ENCODE peak calls at places on chromosomes 11 and 22, in ten cellular contexts. I, O, E, M, D, W, Q, K, C and Z are unnamed samples.

GRCh38 chr22:17918840-17919239 is 105.5 kb downstream of the MICAL3 start:
- DNase-seq in I (no peak), O (no peak), E (no peak), M (no peak), D (peak; percentile 23), W (no peak), Q (no peak), K (no peak), C (no peak), Z (no peak)

GRCh38 chr11:15843309-15843857 is 513.0 kb downstream of the SOX6 start:
- DNase-seq in I (no peak), O (no peak), E (no peak), M (no peak), D (no peak), W (peak; percentile 42), Q (no peak), K (no peak), C (no peak), Z (no peak)

GRCh38 chr22:31106001-31106571 is 1.3 kb downstream of the SELENOM start:
- DNase-seq in I (no peak), O (no peak), E (no peak), M (no peak), D (no peak), W (no peak), Q (no peak), K (peak; percentile 49), C (no peak), Z (no peak)

GRCh38 chr11:78414321-78415051 is 3.1 kb downstream of the GAB2 start:
- DNase-seq in I (no peak), O (peak; percentile 23), E (no peak), M (no peak), D (no peak), W (peak; percentile 16), Q (no peak), K (peak; percentile 48), C (no peak), Z (no peak)

GRCh38 chr11:118845369-118845768 is 38.3 kb upstream of the CXCR5 start:
- DNase-seq in I (no peak), O (no peak), E (no peak), M (no peak), D (no peak), W (no peak), Q (no peak), K (peak; percentile 78), C (no peak), Z (no peak)

GRCh38 chr11:95451682-95452081 is 220.7 kb upstream of the SESN3 start:
- DNase-seq in I (no peak), O (no peak), E (no peak), M (no peak), D (peak; percentile 14), W (no peak), Q (no peak), K (peak; percentile 88), C (no peak), Z (no peak)

GRCh38 chr11:110128161-110128560 is 35.0 kb downstream of the ZC3H12C start:
- DNase-seq in I (no peak), O (no peak), E (no peak), M (no peak), D (peak; percentile 32), W (no peak), Q (no peak), K (peak; percentile 87), C (no peak), Z (no peak)

GRCh38 chr11:132347156-132348090 is 977.0 kb downstream of the NTM start:
- DNase-seq in I (no peak), O (no peak), E (no peak), M (no peak), D (no peak), W (no peak), Q (no peak), K (no peak), C (no peak), Z (no peak)

GRCh38 chr11:55949330-55949729 is 13.1 kb upstream of the OR5I1 start:
- DNase-seq in I (no peak), O (no peak), E (no peak), M (no peak), D (no peak), W (no peak), Q (no peak), K (no peak), C (no peak), Z (no peak)

GRCh38 chr22:50060441-50061140 is 2.5 kb upstream of the TTLL8 start:
- DNase-seq in I (no peak), O (no peak), E (peak; percentile 11), M (no peak), D (no peak), W (no peak), Q (no peak), K (no peak), C (no peak), Z (no peak)

GRCh38 chr11:76030286-76030685 is 176.0 kb downstream of the WNT11 start:
- DNase-seq in I (no peak), O (no peak), E (no peak), M (peak; percentile 57), D (no peak), W (no peak), Q (no peak), K (peak; percentile 57), C (no peak), Z (no peak)

GRCh38 chr22:40044102-40044869 is 49.5 kb downstream of the FAM83F start:
- DNase-seq in I (peak; percentile 99), O (peak; percentile 100), E (peak; percentile 98), M (peak; percentile 98), D (peak; percentile 98), W (peak; percentile 97), Q (peak; percentile 98), K (peak; percentile 99), C (peak; percentile 85), Z (peak; percentile 99)

GRCh38 chr11:13889566-13890214 is 72.8 kb upstream of the SPON1 start:
- DNase-seq in I (no peak), O (no peak), E (peak; percentile 50), M (no peak), D (no peak), W (peak; percentile 11), Q (no peak), K (no peak), C (no peak), Z (peak; percentile 19)

GRCh38 chr11:119509969-119510401 is 87.0 kb upstream of the THY1 start:
- DNase-seq in I (peak; percentile 89), O (no peak), E (no peak), M (no peak), D (peak; percentile 62), W (peak; percentile 70), Q (peak; percentile 29), K (peak; percentile 89), C (peak; percentile 46), Z (no peak)

GRCh38 chr11:34855754-34856095 is 60.5 kb downstream of the APIP start:
- DNase-seq in I (no peak), O (no peak), E (no peak), M (no peak), D (no peak), W (no peak), Q (no peak), K (no peak), C (no peak), Z (no peak)

GRCh38 chr11:35454362-35454761 is 35.0 kb upstream of the SLC1A2 start:
- DNase-seq in I (no peak), O (no peak), E (no peak), M (no peak), D (no peak), W (no peak), Q (no peak), K (no peak), C (no peak), Z (no peak)

GRCh38 chr11:113203332-113203731 is 111.1 kb upstream of the TTC12 start:
- DNase-seq in I (no peak), O (no peak), E (no peak), M (no peak), D (no peak), W (peak; percentile 71), Q (no peak), K (no peak), C (no peak), Z (no peak)

GRCh38 chr22:26479792-26480610 is 3.6 kb downstream of the HPS4 start:
- DNase-seq in I (no peak), O (no peak), E (no peak), M (no peak), D (no peak), W (no peak), Q (no peak), K (no peak), C (no peak), Z (no peak)